ENCODE peak calls at places on chromosome 2, in four cellular contexts. S is CD8-positive, alpha-beta memory T cell; W is caudate nucleus; R is HEK293T. E is an unnamed sample.
A peak's percentile ranks its signal among the peaks of the same experiment; 100 is the strongest.

GRCh38 chr2:120684691-120685402 is 50.8 kb upstream of the GLI2 start:
- DNase-seq in S (no peak), W (no peak), R (no peak), E (no peak)

GRCh38 chr2:105460048-105460732 is 61.3 kb upstream of the FHL2 start:
- DNase-seq in S (no peak), W (no peak), R (no peak), E (no peak)

GRCh38 chr2:235651643-235652042 is 157.8 kb downstream of the AGAP1 start:
- DNase-seq in S (no peak), W (no peak), R (no peak), E (no peak)

GRCh38 chr2:30293303-30293912 is 62.1 kb downstream of the LBH start:
- DNase-seq in S (no peak), W (peak; percentile 65), R (no peak), E (no peak)

GRCh38 chr2:226644342-226644957 is 155.2 kb downstream of the IRS1 start:
- DNase-seq in S (no peak), W (no peak), R (no peak), E (no peak)

GRCh38 chr2:54613361-54613760 is 110.1 kb upstream of the EML6 start:
- DNase-seq in S (no peak), W (no peak), R (no peak), E (no peak)

GRCh38 chr2:174013310-174013751 is 48.2 kb upstream of the SP3 start:
- DNase-seq in S (no peak), W (no peak), R (no peak), E (no peak)

GRCh38 chr2:215967590-215968373 is 45.6 kb downstream of the MREG start:
- DNase-seq in S (no peak), W (no peak), R (no peak), E (no peak)

E was measured in posterior cingulate gyrus.